ENCODE peak calls at places on chromosomes 13 and 19, in six cellular contexts. V is activated T-cell treated with anti-CD3 and anti-CD28 coated beads, Interleukin-2, amount 50 U/mL, for 72 hours; B is T-helper 1 cell; F is HS-5; Z is pons; N is uterus. L is an unnamed sample.

GRCh38 chr19:17196610-17197009 is 18.5 kb upstream of the USE1 start:
- DNase-seq in N (no peak), Z (no peak), V (no peak), F (no peak), B (no peak), L (no peak)

GRCh38 chr13:75480691-75481175 is 1.2 kb downstream of the TBC1D4 start:
- DNase-seq in B (no peak), N (peak), F (no peak), V (peak), Z (no peak), L (peak)

GRCh38 chr13:95784161-95784880 is 107.4 kb downstream of the DNAJC3 start:
- DNase-seq in F (peak), V (no peak), Z (no peak), N (no peak), B (no peak), L (no peak)

GRCh38 chr13:101511766-101512165 is 59.3 kb downstream of the ITGBL1 start:
- DNase-seq in F (no peak), V (no peak), B (no peak), Z (no peak), N (no peak), L (no peak)

GRCh38 chr13:39913928-39914327 is 258.5 kb downstream of the COG6 start:
- DNase-seq in Z (peak), F (no peak), B (no peak), N (no peak), V (no peak), L (no peak)

GRCh38 chr13:73092831-73093230 is 34.0 kb downstream of the KLF5 start:
- DNase-seq in Z (no peak), F (no peak), B (no peak), N (no peak), V (no peak), L (no peak)

GRCh38 chr13:108086678-108087077 is 128.7 kb downstream of the LIG4 start:
- DNase-seq in V (no peak), Z (peak), N (no peak), F (no peak), B (no peak), L (no peak)

GRCh38 chr13:98835156-98835555 is 82.7 kb upstream of the SLC15A1 start:
- DNase-seq in N (no peak), Z (no peak), F (no peak), B (no peak), V (no peak), L (no peak)

GRCh38 chr13:32330438-32330837 is 15.1 kb downstream of the BRCA2 start:
- DNase-seq in Z (no peak), F (no peak), V (no peak), B (no peak), N (no peak), L (no peak)

GRCh38 chr13:94550030-94550738 is 45.8 kb downstream of the TGDS start:
- DNase-seq in N (no peak), B (peak), Z (no peak), V (no peak), F (no peak), L (no peak)

GRCh38 chr19:31000913-31001312 is 348.3 kb downstream of the TSHZ3 start:
- DNase-seq in Z (no peak), B (no peak), V (no peak), F (no peak), N (no peak), L (no peak)

GRCh38 chr19:1864480-1865171 is 1.2 kb upstream of the KLF16 start:
- DNase-seq in B (peak), Z (no peak), N (peak), F (no peak), V (peak), L (peak)

GRCh38 chr19:17075860-17076538 is 422 bp downstream of the MYO9B start:
- DNase-seq in Z (no peak), N (peak), B (peak), F (no peak), V (peak), L (no peak)

GRCh38 chr19:12202250-12202649 is 39.4 kb downstream of the ZNF136 start:
- DNase-seq in Z (no peak), B (peak), N (no peak), V (peak), F (no peak), L (no peak)

GRCh38 chr13:53010374-53011105 is 18.1 kb upstream of the OLFM4 start:
- DNase-seq in N (no peak), B (no peak), V (no peak), F (no peak), Z (no peak), L (no peak)

GRCh38 chr13:28357247-28357825 is 137.6 kb downstream of the FLT1 start:
- DNase-seq in Z (no peak), V (no peak), N (no peak), B (no peak), F (no peak), L (no peak)

GRCh38 chr13:27504126-27504525 is 53.8 kb upstream of the MTIF3 start:
- DNase-seq in B (no peak), F (no peak), Z (no peak), V (no peak), N (no peak), L (no peak)

GRCh38 chr13:41981961-41982723 is 21.2 kb upstream of the VWA8 start:
- DNase-seq in N (no peak), Z (no peak), V (no peak), B (no peak), F (no peak), L (no peak)

GRCh38 chr13:40987606-40988280 is 31.4 kb downstream of the ELF1 start:
- DNase-seq in F (no peak), B (no peak), Z (no peak), N (no peak), V (no peak), L (no peak)

GRCh38 chr19:39196320-39196719 is 444 bp upstream of the NCCRP1 start:
- DNase-seq in V (no peak), B (no peak), Z (no peak), N (no peak), F (no peak), L (no peak)

GRCh38 chr19:40609561-40610395 is 8.6 kb downstream of the LTBP4 start:
- DNase-seq in V (peak), Z (peak), N (peak), B (peak), F (no peak), L (peak)

GRCh38 chr19:31316201-31316951 is 32.9 kb downstream of the TSHZ3 start:
- DNase-seq in V (no peak), F (no peak), Z (peak), B (no peak), N (peak), L (no peak)

GRCh38 chr13:73273737-73274136 is 214.9 kb downstream of the KLF5 start:
- DNase-seq in Z (no peak), N (no peak), B (no peak), F (peak), V (no peak), L (no peak)

GRCh38 chr19:43784251-43784980 is 3.6 kb upstream of the KCNN4 start:
- DNase-seq in F (peak), V (peak), B (peak), N (no peak), Z (no peak), L (peak)

GRCh38 chr19:44010468-44010867 is 7.7 kb downstream of the ZNF230 start:
- DNase-seq in V (no peak), Z (no peak), N (no peak), B (no peak), F (no peak), L (no peak)

L was measured in GM13976.